ENCODE peak calls at places on chromosomes 11 and 22, in ten cellular contexts. P is GM23248; D is EH; F is NCI-H146; Y is HuH-7; S is stimulated activated CD4-positive, alpha-beta T cell treated with anti-CD3 and anti-CD28 coated beads, Interleukin-2, amount 100 ng/mL, for 24 hours; U is kidney glomerular epithelial cell; B is RKO; Q is stimulated activated CD8-positive, alpha-beta memory T cell treated with anti-CD3 and anti-CD28 coated beads, Interleukin-4, amount 100 ng/mL, for 1 hour; M is NCI-H2029. O is an unnamed sample.

GRCh38 chr22:17783773-17784480 is 9.7 kb upstream of the BID start:
- DNase-seq in P (no peak), D (no peak), F (no peak), Y (no peak), S (no peak), U (no peak), B (no peak), Q (no peak), M (no peak), O (no peak)

GRCh38 chr11:119910056-119910455 is 181.1 kb upstream of the NECTIN1 start:
- DNase-seq in P (no peak), D (no peak), F (peak), Y (no peak), S (no peak), U (no peak), B (no peak), Q (no peak), M (peak), O (no peak)

GRCh38 chr22:37560682-37561208 is 465 bp downstream of the CDC42EP1 start:
- DNase-seq in P (peak), D (peak), F (no peak), Y (no peak), S (no peak), U (peak), B (peak), Q (no peak), M (no peak), O (peak)

GRCh38 chr11:9118277-9118676 is 26.9 kb upstream of the SCUBE2 start:
- DNase-seq in P (no peak), D (peak), F (no peak), Y (no peak), S (no peak), U (no peak), B (no peak), Q (no peak), M (no peak), O (peak)

GRCh38 chr11:32310218-32310601 is 125.1 kb downstream of the WT1 start:
- DNase-seq in P (no peak), D (peak), F (no peak), Y (no peak), S (no peak), U (peak), B (no peak), Q (no peak), M (no peak), O (no peak)

GRCh38 chr22:17890245-17890671 is 116.0 kb upstream of the BID start:
- DNase-seq in P (peak), D (peak), F (no peak), Y (peak), S (no peak), U (peak), B (no peak), Q (no peak), M (no peak), O (no peak)

GRCh38 chr11:17986711-17987220 is 26.1 kb downstream of the SERGEF start:
- DNase-seq in P (peak), D (no peak), F (no peak), Y (peak), S (no peak), U (no peak), B (no peak), Q (no peak), M (no peak), O (no peak)

GRCh38 chr11:66848671-66849500 is 5.6 kb downstream of the RCE1 start:
- DNase-seq in P (no peak), D (no peak), F (no peak), Y (no peak), S (no peak), U (no peak), B (no peak), Q (no peak), M (no peak), O (no peak)

GRCh38 chr11:54832676-54833075 is 126.0 kb downstream of the OR4A5 start:
- DNase-seq in P (no peak), D (no peak), F (no peak), Y (no peak), S (no peak), U (no peak), B (no peak), Q (no peak), M (no peak), O (no peak)

GRCh38 chr11:70899616-70900015 is 352.8 kb downstream of the SHANK2 start:
- DNase-seq in P (no peak), D (no peak), F (no peak), Y (no peak), S (no peak), U (no peak), B (no peak), Q (no peak), M (no peak), O (no peak)

GRCh38 chr11:130555251-130555841 is 106.9 kb downstream of the ADAMTS15 start:
- DNase-seq in P (peak), D (peak), F (no peak), Y (no peak), S (no peak), U (no peak), B (no peak), Q (no peak), M (no peak), O (no peak)

GRCh38 chr11:68044145-68044813 is 5.5 kb downstream of the TCIRG1 start:
- DNase-seq in P (no peak), D (no peak), F (no peak), Y (no peak), S (no peak), U (no peak), B (no peak), Q (no peak), M (peak), O (no peak)

GRCh38 chr11:13261600-13262061 is 16.0 kb upstream of the BMAL1 start:
- DNase-seq in P (peak), D (peak), F (no peak), Y (no peak), S (no peak), U (peak), B (peak), Q (no peak), M (no peak), O (peak)

GRCh38 chr22:48531108-48531507 is 1296.6 kb downstream of the BRD1 start:
- DNase-seq in P (no peak), D (no peak), F (no peak), Y (no peak), S (no peak), U (no peak), B (no peak), Q (no peak), M (no peak), O (no peak)

GRCh38 chr11:32188785-32189184 is 97.9 kb downstream of the RCN1 start:
- DNase-seq in P (peak), D (no peak), F (no peak), Y (peak), S (no peak), U (no peak), B (no peak), Q (no peak), M (no peak), O (no peak)

GRCh38 chr11:1152316-1153104 is 5.2 kb upstream of the MUC5AC start:
- DNase-seq in P (no peak), D (peak), F (no peak), Y (peak), S (no peak), U (peak), B (no peak), Q (no peak), M (no peak), O (peak)

GRCh38 chr11:46240861-46241260 is 36.6 kb upstream of the CREB3L1 start:
- DNase-seq in P (peak), D (no peak), F (no peak), Y (no peak), S (no peak), U (no peak), B (no peak), Q (no peak), M (no peak), O (no peak)

GRCh38 chr11:69599502-69599901 is 41.5 kb upstream of the CCND1 start:
- DNase-seq in P (peak), D (peak), F (no peak), Y (no peak), S (no peak), U (no peak), B (no peak), Q (no peak), M (no peak), O (no peak)

GRCh38 chr11:133011604-133012003 is 520.7 kb downstream of the OPCML start:
- DNase-seq in P (no peak), D (no peak), F (no peak), Y (no peak), S (no peak), U (no peak), B (no peak), Q (no peak), M (no peak), O (no peak)

GRCh38 chr11:115081972-115082371 is 403.6 kb downstream of the NXPE2 start:
- DNase-seq in P (no peak), D (no peak), F (peak), Y (no peak), S (no peak), U (no peak), B (no peak), Q (no peak), M (peak), O (no peak)

GRCh38 chr11:215581-216037 is 8.1 kb downstream of the RIC8A start:
- DNase-seq in P (peak), D (no peak), F (no peak), Y (no peak), S (no peak), U (no peak), B (peak), Q (no peak), M (no peak), O (no peak)

GRCh38 chr11:111213256-111213655 is 32.3 kb upstream of the POU2AF2 start:
- DNase-seq in P (no peak), D (no peak), F (no peak), Y (no peak), S (no peak), U (no peak), B (no peak), Q (no peak), M (no peak), O (no peak)

GRCh38 chr22:43060213-43060612 is 29.0 kb downstream of the TTLL1 start:
- DNase-seq in P (peak), D (peak), F (peak), Y (peak), S (peak), U (no peak), B (peak), Q (no peak), M (peak), O (no peak)

GRCh38 chr22:50441428-50441993 is 33.3 kb downstream of the SBF1 start:
- DNase-seq in P (no peak), D (no peak), F (no peak), Y (no peak), S (no peak), U (no peak), B (no peak), Q (no peak), M (no peak), O (no peak)

GRCh38 chr11:2159536-2160413 is 1.2 kb downstream of the INS start:
- DNase-seq in P (no peak), D (no peak), F (no peak), Y (no peak), S (no peak), U (no peak), B (no peak), Q (no peak), M (no peak), O (no peak)

GRCh38 chr11:64347171-64347867 is 7.3 kb downstream of the CCDC88B start:
- DNase-seq in P (peak), D (no peak), F (no peak), Y (no peak), S (no peak), U (no peak), B (no peak), Q (no peak), M (no peak), O (no peak)

GRCh38 chr11:114109206-114110090 is 49.9 kb downstream of the ZBTB16 start:
- DNase-seq in P (no peak), D (no peak), F (no peak), Y (no peak), S (no peak), U (no peak), B (no peak), Q (no peak), M (no peak), O (no peak)

GRCh38 chr11:28144808-28145207 is 36.6 kb downstream of the METTL15 start:
- DNase-seq in P (no peak), D (no peak), F (no peak), Y (no peak), S (no peak), U (peak), B (no peak), Q (no peak), M (no peak), O (peak)

GRCh38 chr22:45468872-45469572 is 33.7 kb upstream of the FBLN1 start:
- DNase-seq in P (peak), D (peak), F (no peak), Y (no peak), S (no peak), U (no peak), B (peak), Q (no peak), M (no peak), O (peak)

GRCh38 chr11:1436468-1437030 is 46.8 kb downstream of the BRSK2 start:
- DNase-seq in P (no peak), D (no peak), F (no peak), Y (no peak), S (no peak), U (no peak), B (no peak), Q (no peak), M (no peak), O (no peak)

GRCh38 chr11:43736502-43737193 is 56.1 kb downstream of the HSD17B12 start:
- DNase-seq in P (peak), D (peak), F (peak), Y (no peak), S (no peak), U (peak), B (no peak), Q (no peak), M (no peak), O (peak)

GRCh38 chr22:23237201-23237798 is 57.0 kb downstream of the BCR start:
- DNase-seq in P (no peak), D (no peak), F (peak), Y (no peak), S (no peak), U (no peak), B (no peak), Q (no peak), M (peak), O (no peak)

GRCh38 chr11:22510741-22511140 is 114.9 kb downstream of the FANCF start:
- DNase-seq in P (peak), D (no peak), F (no peak), Y (no peak), S (no peak), U (peak), B (peak), Q (no peak), M (no peak), O (no peak)

GRCh38 chr11:62033191-62034044 is 66.0 kb upstream of the FTH1 start:
- DNase-seq in P (peak), D (no peak), F (no peak), Y (no peak), S (no peak), U (peak), B (peak), Q (no peak), M (no peak), O (peak)